ENCODE peak calls at places on chromosomes 2 and 18, in four cellular contexts. H is stimulated activated CD8-positive, alpha-beta memory T cell treated with anti-CD3 and anti-CD28 coated beads, Interleukin-7, amount 100 ng/mL, for 1 hour; X is memory B cell; M is endothelial cell. W is an unnamed sample.

GRCh38 chr2:219380926-219381325 is 6.8 kb downstream of the DNPEP start:
- DNase-seq in H (no peak), X (no peak), M (no peak), W (no peak)

GRCh38 chr2:43222472-43223146 is 3.8 kb downstream of the ZFP36L2 start:
- DNase-seq in H (no peak), X (no peak), M (no peak), W (no peak)

GRCh38 chr2:191804711-191805230 is 42.1 kb downstream of the CAVIN2 start:
- DNase-seq in H (no peak), X (no peak), M (no peak), W (no peak)

GRCh38 chr2:216188268-216188850 is 79.2 kb downstream of the XRCC5 start:
- DNase-seq in H (no peak), X (no peak), M (no peak), W (no peak)

GRCh38 chr2:27127883-27128670 is 4.5 kb downstream of the ABHD1 start:
- DNase-seq in H (no peak), X (no peak), M (no peak), W (no peak)

GRCh38 chr2:20674974-20675679 is 8.2 kb downstream of the GDF7 start:
- DNase-seq in H (no peak), X (no peak), M (peak), W (no peak)

GRCh38 chr18:23049698-23050373 is 85.4 kb upstream of the CABLES1 start:
- DNase-seq in H (no peak), X (no peak), M (no peak), W (no peak)

GRCh38 chr2:202104286-202104870 is 31.3 kb downstream of the KIAA2012 start:
- DNase-seq in H (no peak), X (no peak), M (peak), W (peak)

GRCh38 chr18:78418379-78418778 is 561.2 kb upstream of the SALL3 start:
- DNase-seq in H (no peak), X (no peak), M (no peak), W (no peak)

GRCh38 chr2:226835420-226835795 is 446 bp upstream of the RHBDD1 start:
- DNase-seq in H (no peak), X (no peak), M (peak), W (peak)

GRCh38 chr18:3649135-3649558 is 199.2 kb downstream of the TGIF1 start:
- DNase-seq in H (no peak), X (no peak), M (no peak), W (no peak)

GRCh38 chr2:36706021-36706328 is 9.5 kb downstream of the VIT start:
- DNase-seq in H (no peak), X (no peak), M (no peak), W (no peak)

GRCh38 chr2:42059261-42059898 is 11.6 kb downstream of the PKDCC start:
- DNase-seq in H (no peak), X (no peak), M (no peak), W (no peak)

GRCh38 chr2:200944467-200945394 is 18.7 kb downstream of the ORC2 start:
- DNase-seq in H (no peak), X (no peak), M (no peak), W (no peak)

GRCh38 chr2:169315357-169315756 is 47.0 kb downstream of the LRP2 start:
- DNase-seq in H (no peak), X (no peak), M (no peak), W (no peak)

GRCh38 chr2:26727641-26728561 is 35.4 kb downstream of the KCNK3 start:
- DNase-seq in H (no peak), X (no peak), M (no peak), W (peak)

GRCh38 chr2:43934567-43934966 is 61.2 kb downstream of the LRPPRC start:
- DNase-seq in H (no peak), X (no peak), M (no peak), W (no peak)

GRCh38 chr2:143815082-143815481 is 685.9 kb downstream of the ARHGAP15 start:
- DNase-seq in H (no peak), X (no peak), M (no peak), W (no peak)

GRCh38 chr2:97913846-97914245 is 81.9 kb downstream of the TMEM131 start:
- DNase-seq in H (no peak), X (no peak), M (no peak), W (no peak)

GRCh38 chr2:103859238-103859637 is 994.7 kb upstream of the POU3F3 start:
- DNase-seq in H (no peak), X (no peak), M (no peak), W (peak)

GRCh38 chr2:37500031-37500430 is 155.6 kb downstream of the QPCT start:
- DNase-seq in H (no peak), X (no peak), M (no peak), W (no peak)

GRCh38 chr2:191578031-191578430 is 99.9 kb upstream of the NABP1 start:
- DNase-seq in H (no peak), X (no peak), M (no peak), W (no peak)

GRCh38 chr2:218003265-218003950 is 613 bp upstream of the TNS1 start:
- DNase-seq in H (no peak), X (no peak), M (no peak), W (no peak)

GRCh38 chr18:22817844-22818243 is 115.3 kb upstream of the RBBP8 start:
- DNase-seq in H (no peak), X (no peak), M (no peak), W (no peak)

W was measured in GM23338.